ENCODE peak calls at places on chromosome 7, in four cellular contexts. L is IMR-90, E is A549, P is SK-N-SH. K is an unnamed sample.

GRCh38 chr7:101712652-101713051 is 83.6 kb upstream of the MYL10 start:
- DNase-seq in E (no peak), P (no peak), L (no peak), K (no peak)

GRCh38 chr7:36820527-36821170 is 96.4 kb upstream of the AOAH start:
- DNase-seq in E (no peak), L (no peak), P (no peak), K (no peak)

GRCh38 chr7:113283861-113284260 is 165.5 kb upstream of the SMIM30 start:
- DNase-seq in L (peak; percentile 79), E (no peak), P (no peak), K (no peak)

GRCh38 chr7:100423315-100423714 is 5.2 kb downstream of the ZCWPW1 start:
- DNase-seq in P (no peak), L (no peak), E (no peak), K (no peak)

GRCh38 chr7:5532520-5533335 is 109.1 kb upstream of the TNRC18 start:
- DNase-seq in E (no peak), L (no peak), P (peak; percentile 27), K (peak; percentile 82)

GRCh38 chr7:142153400-142153799 is 41.9 kb downstream of the MGAM2 start:
- DNase-seq in P (peak; percentile 16), E (peak; percentile 46), L (no peak), K (no peak)

GRCh38 chr7:92873776-92874175 is 37.4 kb upstream of the CDK6 start:
- DNase-seq in P (no peak), E (no peak), L (no peak), K (no peak)

GRCh38 chr7:100160067-100160466 is 1.5 kb upstream of the TRAPPC14 start:
- DNase-seq in E (no peak), L (no peak), P (no peak), K (no peak)

GRCh38 chr7:103388469-103389140 is 41.2 kb downstream of the PSMC2 start:
- DNase-seq in P (no peak), E (no peak), L (no peak), K (no peak)

GRCh38 chr7:6516387-6516983 is 34.8 kb downstream of the GRID2IP start:
- DNase-seq in P (peak; percentile 85), E (peak; percentile 73), L (peak; percentile 79), K (peak; percentile 8)

GRCh38 chr7:104552102-104552501 is 223.7 kb downstream of the LHFPL3 start:
- DNase-seq in P (no peak), E (no peak), L (peak; percentile 4), K (no peak)

GRCh38 chr7:19442016-19442785 is 266.6 kb downstream of the POLR1F start:
- DNase-seq in E (peak; percentile 3), L (peak; percentile 75), P (peak; percentile 33), K (no peak)

GRCh38 chr7:152588350-152588749 is 87.6 kb downstream of the XRCC2 start:
- DNase-seq in P (no peak), L (peak; percentile 53), E (no peak), K (no peak)

GRCh38 chr7:123622660-123623386 is 21.2 kb downstream of the ASB15 start:
- DNase-seq in E (no peak), P (no peak), L (no peak), K (no peak)

GRCh38 chr7:43260980-43261878 is 148.8 kb downstream of the HECW1 start:
- DNase-seq in E (peak; percentile 51), L (peak; percentile 84), P (peak; percentile 81), K (peak; percentile 33)

GRCh38 chr7:35865287-35865686 is 64.4 kb downstream of the SEPTIN7 start:
- DNase-seq in L (no peak), P (no peak), E (no peak), K (no peak)

GRCh38 chr7:69517985-69518731 is 80.1 kb upstream of the AUTS2 start:
- DNase-seq in P (peak; percentile 40), L (no peak), E (no peak), K (no peak)

GRCh38 chr7:132333301-132333700 is 243.0 kb downstream of the PLXNA4 start:
- DNase-seq in E (no peak), L (no peak), P (no peak), K (no peak)

GRCh38 chr7:44277391-44277790 is 48.0 kb downstream of the CAMK2B start:
- DNase-seq in P (peak; percentile 36), E (no peak), L (no peak), K (no peak)

GRCh38 chr7:80929619-80930018 is 10.8 kb upstream of the SEMA3C start:
- DNase-seq in P (no peak), E (no peak), L (peak; percentile 53), K (no peak)

GRCh38 chr7:110142939-110143526 is 947.9 kb upstream of the LRRN3 start:
- DNase-seq in P (peak; percentile 11), E (no peak), L (no peak), K (no peak)

GRCh38 chr7:116259821-116260440 is 49.6 kb downstream of the TES start:
- DNase-seq in P (no peak), E (peak; percentile 55), L (peak; percentile 79), K (no peak)

GRCh38 chr7:2520808-2521146 is 1.2 kb downstream of the LFNG start:
- DNase-seq in E (no peak), L (no peak), P (no peak), K (no peak)

GRCh38 chr7:80837345-80837744 is 81.5 kb downstream of the SEMA3C start:
- DNase-seq in L (no peak), E (no peak), P (no peak), K (no peak)

GRCh38 chr7:98899816-98900215 is 21.5 kb downstream of the TRRAP start:
- DNase-seq in P (no peak), E (no peak), L (no peak), K (no peak)

GRCh38 chr7:74017122-74017521 is 10.9 kb upstream of the ELN start:
- DNase-seq in E (no peak), P (no peak), L (no peak), K (no peak)

GRCh38 chr7:8389898-8390642 is 43.3 kb upstream of the NXPH1 start:
- DNase-seq in E (peak; percentile 4), L (no peak), P (no peak), K (no peak)

GRCh38 chr7:55361560-55361959 is 3.6 kb upstream of the LANCL2 start:
- DNase-seq in L (no peak), P (no peak), E (no peak), K (no peak)

GRCh38 chr7:139808401-139808800 is 20.7 kb upstream of the TBXAS1 start:
- DNase-seq in P (no peak), E (no peak), L (no peak), K (no peak)

GRCh38 chr7:78714302-78714857 is 739.1 kb downstream of the MAGI2 start:
- DNase-seq in P (no peak), E (no peak), L (no peak), K (no peak)

GRCh38 chr7:6435486-6436384 is 12.0 kb downstream of the DAGLB start:
- DNase-seq in E (peak; percentile 95), P (peak; percentile 96), L (peak; percentile 78), K (peak; percentile 54)

GRCh38 chr7:55067748-55068147 is 48.9 kb downstream of the EGFR start:
- DNase-seq in L (no peak), P (no peak), E (no peak), K (no peak)

GRCh38 chr7:34612671-34613070 is 45.3 kb upstream of the NPSR1 start:
- DNase-seq in E (no peak), P (no peak), L (no peak), K (no peak)

GRCh38 chr7:51824050-51824449 is 507.4 kb upstream of the COBL start:
- DNase-seq in P (no peak), L (no peak), E (no peak), K (no peak)

GRCh38 chr7:116283595-116284204 is 73.4 kb downstream of the TES start:
- DNase-seq in L (no peak), P (no peak), E (no peak), K (no peak)

GRCh38 chr7:73976761-73977625 is 51.0 kb upstream of the ELN start:
- DNase-seq in L (no peak), P (peak; percentile 54), E (no peak), K (no peak)

GRCh38 chr7:79282882-79283602 is 170.4 kb downstream of the MAGI2 start:
- DNase-seq in P (no peak), L (peak; percentile 91), E (no peak), K (no peak)

GRCh38 chr7:22667562-22668239 is 59.3 kb upstream of the IL6 start:
- DNase-seq in P (no peak), E (peak; percentile 34), L (peak; percentile 95), K (no peak)
- TF ChIP-seq RAD21 in P (no peak), E (peak; percentile 30), L (no peak), K (no peak)

GRCh38 chr7:1087952-1088920 is at the start of gene GPER1:
- DNase-seq in P (peak; percentile 97), E (no peak), L (peak; percentile 24), K (no peak)
- TF ChIP-seq RAD21 in P (peak; percentile 29), E (no peak), L (no peak), K (no peak)

GRCh38 chr7:148319316-148319808 is 271.2 kb upstream of the C7orf33 start:
- DNase-seq in L (no peak), P (no peak), E (no peak), K (no peak)

GRCh38 chr7:148318838-148319237 is 271.7 kb upstream of the C7orf33 start:
- DNase-seq in E (no peak), P (no peak), L (no peak), K (no peak)

GRCh38 chr7:148318092-148318756 is 272.3 kb upstream of the C7orf33 start:
- DNase-seq in P (no peak), L (no peak), E (no peak), K (no peak)
- TF ChIP-seq RAD21 in P (no peak), L (no peak), E (no peak), K (no peak)

GRCh38 chr7:47416454-47417121 is 165.3 kb downstream of the TNS3 start:
- DNase-seq in L (no peak), E (no peak), P (peak; percentile 12), K (no peak)
- TF ChIP-seq RAD21 in L (no peak), E (no peak), P (no peak), K (no peak)

K was measured in GM12878.